ENCODE peak calls at places on chromosomes 7 and 10, in eight cellular contexts. J is germinal center; T is foreskin fibroblast; R is activated naive CD4-positive, alpha-beta T cell treated with Interleukin-2 at 50 U/mL for 16 hours; F is RPMI8226; W is iPS DF 6.9; M is activated CD4-positive, alpha-beta T cell treated with anti-CD3 and anti-CD28 coated beads, Interleukin-2, amount 50 U/mL, for 4 hours; N is RWPE1. V is an unnamed sample.

GRCh38 chr7:24812313-24812945 is 55.2 kb upstream of the GSDME start:
- DNase-seq in J (peak; percentile 46), T (peak; percentile 70), R (peak; percentile 42), F (peak; percentile 63), W (no peak), M (peak; percentile 22), N (peak; percentile 60), V (no peak)

GRCh38 chr7:158549176-158549833 is 38.3 kb downstream of the PTPRN2 start:
- DNase-seq in J (no peak), T (no peak), R (no peak), F (no peak), W (no peak), M (no peak), N (no peak), V (no peak)

GRCh38 chr7:108592633-108593277 is 23.1 kb downstream of the DNAJB9 start:
- DNase-seq in J (no peak), T (peak; percentile 35), R (no peak), F (peak; percentile 55), W (no peak), M (no peak), N (peak; percentile 14), V (no peak)

GRCh38 chr10:3274414-3274813 is 101.8 kb upstream of the PITRM1 start:
- DNase-seq in J (no peak), T (no peak), R (no peak), F (no peak), W (no peak), M (no peak), N (no peak), V (no peak)

GRCh38 chr7:798921-799470 is 33.3 kb upstream of the SUN1 start:
- DNase-seq in J (no peak), T (no peak), R (no peak), F (no peak), W (no peak), M (no peak), N (no peak), V (no peak)

GRCh38 chr7:38222481-38223096 is 44.5 kb downstream of the STARD3NL start:
- DNase-seq in J (peak; percentile 45), T (peak; percentile 78), R (no peak), F (peak; percentile 62), W (peak; percentile 39), M (no peak), N (peak; percentile 61), V (no peak)

GRCh38 chr7:12257582-12257981 is 46.5 kb downstream of the TMEM106B start:
- DNase-seq in J (peak; percentile 20), T (peak; percentile 39), R (peak; percentile 5), F (peak; percentile 83), W (no peak), M (no peak), N (no peak), V (no peak)

GRCh38 chr7:128737867-128738390 is 1.2 kb upstream of the CALU start:
- DNase-seq in J (no peak), T (peak; percentile 81), R (no peak), F (no peak), W (no peak), M (no peak), N (peak; percentile 52), V (no peak)

GRCh38 chr10:87692956-87693484 is 33.3 kb downstream of the PAPSS2 start:
- DNase-seq in J (no peak), T (no peak), R (no peak), F (no peak), W (no peak), M (no peak), N (no peak), V (no peak)

GRCh38 chr10:24826022-24826421 is 102.3 kb upstream of the ARHGAP21 start:
- DNase-seq in J (no peak), T (peak; percentile 87), R (no peak), F (no peak), W (no peak), M (no peak), N (peak; percentile 57), V (no peak)

GRCh38 chr10:69045441-69046300 is 42.2 kb upstream of the SRGN start:
- DNase-seq in J (no peak), T (no peak), R (peak; percentile 50), F (no peak), W (no peak), M (no peak), N (peak; percentile 77), V (no peak)

GRCh38 chr10:110010076-110011069 is 2.6 kb downstream of the ADD3 start:
- DNase-seq in J (no peak), T (no peak), R (peak; percentile 57), F (no peak), W (no peak), M (peak; percentile 35), N (no peak), V (no peak)

GRCh38 chr7:22154130-22154529 is 202.8 kb downstream of the RAPGEF5 start:
- DNase-seq in J (no peak), T (no peak), R (no peak), F (no peak), W (no peak), M (no peak), N (no peak), V (no peak)

V was measured in H1.